ENCODE peak calls at places on chromosomes 2 and 18, in seven cellular contexts. I, B, A, F, V, M and O are unnamed samples.

GRCh38 chr18:75859533-75859932 is 432.0 kb upstream of the SMIM21 start:
- DNase-seq in I (no peak), B (no peak), A (no peak), F (no peak), V (no peak), M (no peak), O (no peak)

GRCh38 chr2:225017098-225017685 is 25.1 kb downstream of the DOCK10 start:
- DNase-seq in I (no peak), B (no peak), A (no peak), F (no peak), V (no peak), M (no peak), O (no peak)

GRCh38 chr2:111055735-111056134 is 65.0 kb upstream of the BCL2L11 start:
- DNase-seq in I (no peak), B (no peak), A (no peak), F (no peak), V (no peak), M (no peak), O (no peak)

GRCh38 chr2:208042041-208042440 is 16.7 kb upstream of the PLEKHM3 start:
- DNase-seq in I (no peak), B (no peak), A (no peak), F (no peak), V (no peak), M (no peak), O (no peak)

GRCh38 chr2:174383796-174384195 is 11.7 kb upstream of the SCRN3 start:
- DNase-seq in I (no peak), B (no peak), A (no peak), F (no peak), V (no peak), M (no peak), O (no peak)

GRCh38 chr2:9974344-9974743 is 22.9 kb downstream of the GRHL1 start:
- DNase-seq in I (no peak), B (no peak), A (no peak), F (no peak), V (no peak), M (no peak), O (no peak)

GRCh38 chr2:100105678-100106054 is 36.7 kb downstream of the AFF3 start:
- DNase-seq in I (no peak), B (no peak), A (no peak), F (no peak), V (no peak), M (no peak), O (no peak)

GRCh38 chr2:136764397-136765255 is 719 bp upstream of the THSD7B start:
- DNase-seq in I (no peak), B (no peak), A (no peak), F (no peak), V (no peak), M (no peak), O (no peak)

GRCh38 chr2:212109217-212109616 is 429.4 kb downstream of the ERBB4 start:
- DNase-seq in I (no peak), B (no peak), A (no peak), F (no peak), V (no peak), M (no peak), O (no peak)

GRCh38 chr2:150621800-150622199 is 134.3 kb upstream of the RND3 start:
- DNase-seq in I (no peak), B (no peak), A (no peak), F (no peak), V (peak), M (no peak), O (no peak)

GRCh38 chr2:224723606-224724217 is 7.5 kb upstream of the CCDC195 start:
- DNase-seq in I (no peak), B (no peak), A (no peak), F (no peak), V (no peak), M (no peak), O (no peak)

GRCh38 chr2:1731512-1731962 is 12.8 kb downstream of the PXDN start:
- DNase-seq in I (no peak), B (no peak), A (no peak), F (no peak), V (peak), M (no peak), O (no peak)

GRCh38 chr18:57630759-57631660 is 9.4 kb upstream of the NARS1 start:
- DNase-seq in I (no peak), B (no peak), A (no peak), F (no peak), V (no peak), M (no peak), O (no peak)

DNA sequence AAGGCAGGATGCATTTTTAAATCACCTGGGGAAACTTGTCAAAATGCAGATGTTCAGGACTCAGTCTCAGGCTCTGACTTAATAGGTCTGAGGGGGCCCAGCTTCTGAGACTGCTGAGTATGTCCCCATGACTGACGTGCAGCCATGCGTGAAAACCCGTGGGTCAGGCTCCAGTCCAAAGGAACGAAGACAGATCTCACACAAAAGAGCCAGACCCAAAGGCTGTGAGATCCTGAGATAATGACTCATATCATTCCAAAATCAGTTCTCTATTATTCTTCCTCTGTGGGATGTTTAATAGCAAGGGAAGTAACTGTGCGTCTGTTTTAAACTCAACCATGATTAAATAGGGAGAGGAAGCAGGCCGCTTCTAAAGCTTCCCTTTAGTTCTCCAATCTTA is 107.4 kb upstream of the ACAA2 start:
- DNase-seq in I (no peak), B (no peak), A (no peak), F (no peak), V (peak), M (no peak), O (peak)
- H3K4me3 ChIP-seq in I (no peak), B (no peak), A (no peak), F (no peak), V (no peak), M (no peak), O (no peak)

DNA sequence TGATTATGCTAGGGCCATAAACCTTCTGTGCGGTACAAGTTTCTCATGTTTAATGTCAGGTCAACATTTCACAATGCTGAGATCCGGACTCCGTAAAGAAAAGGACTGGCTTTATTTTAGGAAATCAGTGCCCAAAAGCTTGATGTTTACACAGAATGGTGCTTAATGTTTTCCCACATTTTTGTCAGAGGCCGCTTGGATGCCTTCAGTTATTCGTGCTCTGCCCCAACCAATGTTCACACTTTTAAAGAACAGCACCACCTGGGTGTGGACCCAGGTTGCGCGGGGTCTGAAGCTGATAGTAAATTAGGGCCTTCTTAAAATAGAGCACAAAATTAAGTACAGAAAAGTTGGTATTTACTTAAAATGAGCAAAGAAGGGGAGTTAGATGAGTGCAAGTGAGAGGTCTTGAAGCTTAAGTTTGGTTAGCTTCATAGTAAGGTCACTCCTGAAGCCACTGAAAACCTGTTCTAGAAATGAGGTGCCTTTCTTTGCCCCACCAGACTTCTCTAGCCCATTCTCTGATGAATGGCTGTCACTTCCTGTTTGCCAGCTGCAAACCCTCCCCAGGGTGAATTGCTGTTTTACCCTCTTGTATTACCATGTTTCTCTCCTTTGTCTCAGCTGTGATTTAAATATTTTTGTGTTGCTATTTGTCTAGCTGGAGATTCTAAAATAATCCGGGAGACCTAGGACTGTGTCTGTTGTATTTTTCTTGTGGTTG is 20.5 kb downstream of the SLC3A1 start:
- DNase-seq in I (no peak), B (no peak), A (no peak), F (no peak), V (no peak), M (no peak), O (no peak)
- H3K4me3 ChIP-seq in I (no peak), B (no peak), A (no peak), F (no peak), V (no peak), M (no peak), O (no peak)

GRCh38 chr2:101309211-101309700 is 755 bp upstream of the RNF149 start:
- DNase-seq in I (no peak), B (no peak), A (no peak), F (no peak), V (peak), M (no peak), O (no peak)
- H3K4me3 ChIP-seq in I (peak), B (peak), A (peak), F (peak), V (no peak), M (peak), O (peak)

DNA sequence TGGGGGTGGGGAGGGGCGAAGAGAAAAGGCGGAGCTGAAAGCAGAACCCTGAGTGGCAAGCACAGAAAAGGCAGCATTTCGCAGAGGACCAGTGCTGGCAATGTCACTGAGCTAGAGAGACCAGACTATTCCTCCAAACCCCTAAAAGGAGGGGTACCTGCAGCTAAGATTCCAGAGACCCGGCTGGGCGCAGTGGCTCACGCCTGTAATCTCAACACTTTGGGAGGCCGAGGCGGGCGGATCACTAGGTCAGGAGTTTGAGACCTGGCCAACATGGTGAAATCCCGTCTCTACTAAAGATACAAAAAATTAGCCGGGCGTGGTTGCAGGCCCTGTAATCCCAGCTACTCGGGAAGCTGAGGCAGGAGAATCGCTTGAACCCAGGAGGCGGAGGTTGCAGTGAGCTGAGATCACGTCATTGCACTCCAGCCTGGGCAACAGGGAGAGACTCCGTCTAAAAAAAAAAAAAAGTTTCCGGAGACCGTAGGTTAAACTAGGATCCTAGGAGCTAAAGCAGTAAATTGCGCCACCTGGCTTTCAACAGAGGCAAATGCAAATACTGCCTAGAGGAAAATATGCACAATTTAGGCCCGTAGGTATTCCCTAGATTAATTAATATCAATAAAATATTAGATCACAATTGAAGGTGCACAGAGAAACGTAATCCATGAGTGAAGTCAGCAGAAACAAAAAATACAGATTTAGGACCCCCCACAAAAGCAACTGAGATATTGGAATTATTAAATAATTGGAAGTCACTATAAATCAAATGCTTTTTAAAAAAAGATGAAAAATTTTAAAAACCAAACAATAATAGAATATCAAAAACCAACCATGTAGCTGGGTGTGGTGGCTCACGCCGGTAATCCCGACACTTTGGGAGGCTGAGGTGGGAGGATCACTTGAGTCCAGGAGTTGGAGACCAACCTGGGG is 4.9 kb downstream of the UCN start:
- DNase-seq in I (peak), B (peak), A (peak), F (peak), V (peak), M (peak), O (no peak)
- H3K4me3 ChIP-seq in I (peak), B (peak), A (peak), F (peak), V (no peak), M (peak), O (no peak)